ENCODE peak calls at places on chromosomes 3 and 15, in four cellular contexts. G is GM12891, E is K562, O is H1. K is an unnamed sample.

GRCh38 chr15:38479286-38479685 is 25.4 kb downstream of the FAM98B start:
- DNase-seq in G (no peak), E (no peak), O (no peak), K (no peak)

GRCh38 chr15:76866716-76867321 is 38.3 kb downstream of the SCAPER start:
- DNase-seq in G (no peak), E (no peak), O (no peak), K (no peak)

GRCh38 chr3:35291837-35292236 is 347.5 kb upstream of the ARPP21 start:
- DNase-seq in G (no peak), E (no peak), O (no peak), K (no peak)

GRCh38 chr3:138947303-138948121 is 495 bp downstream of the FOXL2NB start:
- DNase-seq in G (no peak), E (peak; percentile 66), O (peak; percentile 82), K (no peak)

GRCh38 chr3:125306620-125307019 is 68.5 kb downstream of the ZNF148 start:
- DNase-seq in G (no peak), E (no peak), O (no peak), K (no peak)

GRCh38 chr3:55202320-55202719 is 274.5 kb upstream of the LRTM1 start:
- DNase-seq in G (no peak), E (no peak), O (no peak), K (no peak)

GRCh38 chr3:28575748-28576589 is 227.3 kb upstream of the AZI2 start:
- DNase-seq in G (no peak), E (no peak), O (peak; percentile 84), K (no peak)

GRCh38 chr15:78146437-78147154 is 2.6 kb upstream of the IDH3A start:
- DNase-seq in G (no peak), E (no peak), O (no peak), K (no peak)

GRCh38 chr3:185164428-185165217 is 11.8 kb upstream of the C3orf70 start:
- DNase-seq in G (no peak), E (no peak), O (no peak), K (no peak)

GRCh38 chr15:41284425-41285177 is 47.8 kb downstream of the OIP5 start:
- DNase-seq in G (no peak), E (no peak), O (no peak), K (no peak)
- TF ChIP-seq TAF1 in G (peak; percentile 17), E (peak; percentile 20), O (no peak), K (no peak)

GRCh38 chr3:197552198-197552597 is 3.6 kb downstream of the BDH1 start:
- DNase-seq in G (no peak), E (no peak), O (no peak), K (no peak)

GRCh38 chr3:197554196-197554561 is 1.6 kb downstream of the BDH1 start:
- DNase-seq in G (no peak), E (no peak), O (no peak), K (no peak)

GRCh38 chr3:197558000-197558399 is 2.2 kb upstream of the BDH1 start:
- DNase-seq in G (no peak), E (no peak), O (no peak), K (no peak)

GRCh38 chr3:197554562-197555280 is 1.0 kb downstream of the BDH1 start:
- DNase-seq in G (peak; percentile 97), E (no peak), O (peak; percentile 96), K (peak; percentile 94)

DNA sequence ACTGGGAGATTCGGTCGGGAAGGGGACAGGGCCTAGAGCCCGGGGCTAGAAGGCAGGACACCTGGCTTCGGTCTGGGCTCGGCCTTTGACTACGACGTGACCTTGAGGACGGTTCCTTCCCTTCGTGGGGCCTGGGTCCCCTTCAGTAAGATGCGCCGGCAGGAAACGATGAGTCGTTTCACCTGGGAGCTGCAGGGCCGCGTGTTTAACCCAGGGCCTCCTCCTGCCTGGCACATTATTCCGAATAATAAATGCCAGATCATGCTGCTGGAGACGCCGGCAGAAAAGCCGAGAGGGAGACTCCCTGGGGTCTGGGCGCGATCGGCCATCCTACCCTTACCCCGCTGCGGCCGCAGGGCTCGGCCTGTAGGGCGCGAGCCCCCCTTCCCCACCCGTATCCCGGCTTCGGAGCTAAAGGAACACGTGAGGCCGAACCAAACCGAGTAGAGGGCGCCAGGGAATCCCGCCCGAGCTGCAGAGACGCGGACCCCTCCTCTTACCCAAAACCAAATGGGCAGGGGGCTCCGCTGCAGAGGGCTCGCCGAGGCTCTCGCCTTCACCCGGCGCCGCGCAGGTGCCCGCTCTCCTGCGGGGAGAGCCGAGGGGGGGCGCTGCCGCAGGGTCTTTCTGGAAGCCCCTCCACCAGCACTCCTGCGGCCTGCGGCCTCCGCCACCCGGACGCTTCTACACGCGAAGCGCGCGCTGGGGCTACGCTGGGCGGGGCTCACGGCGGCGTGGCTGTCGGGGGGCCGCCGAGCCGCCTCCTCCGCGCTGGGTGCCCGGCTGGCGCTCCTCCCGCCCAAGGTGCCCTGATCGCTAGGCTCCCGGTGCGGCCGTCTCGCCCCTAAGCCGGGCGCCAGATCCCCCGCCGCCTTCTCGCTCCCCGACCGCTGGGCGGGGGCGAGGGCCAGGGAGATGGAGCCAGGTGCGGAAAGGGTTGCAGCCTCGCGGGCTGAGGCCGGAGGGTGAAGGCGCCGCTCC is at the start of gene BDH1:
- DNase-seq in G (peak; percentile 68), E (no peak), O (peak; percentile 86), K (peak; percentile 56)
- TF ChIP-seq POLR2A in G (no peak), E (no peak), O (no peak), K (peak; percentile 79)

GRCh38 chr3:151283907-151284461 is 5.6 kb upstream of the P2RY14 start:
- DNase-seq in G (no peak), E (no peak), O (no peak), K (no peak)
- TF ChIP-seq POLR2AphosphoS5 in G (no peak), E (no peak), O (no peak), K (no peak)

GRCh38 chr15:42707068-42707467 is 29.9 kb downstream of the CDAN1 start:
- DNase-seq in G (no peak), E (no peak), O (no peak), K (no peak)
- TF ChIP-seq TAF1 in G (no peak), E (no peak), O (no peak), K (no peak)

DNA sequence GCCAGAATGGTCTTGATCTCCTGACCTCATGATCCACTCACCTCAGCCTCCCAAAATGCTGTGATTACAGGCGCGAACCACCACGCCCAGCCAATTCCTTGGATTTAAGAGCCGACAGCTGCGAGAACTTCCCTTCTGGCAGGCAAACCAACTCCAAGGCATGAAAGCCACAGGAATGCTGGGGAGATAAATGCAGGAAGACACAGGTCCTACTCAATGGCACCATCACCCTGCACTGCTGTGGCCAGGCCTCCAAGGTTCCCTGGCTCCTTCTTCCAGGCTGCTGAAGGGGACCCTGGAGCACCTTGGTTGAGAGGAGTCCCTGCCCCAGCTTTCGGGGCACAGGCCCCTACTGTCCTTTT is 98.7 kb upstream of the CHD2 start:
- DNase-seq in G (no peak), E (no peak), O (no peak), K (no peak)
- TF ChIP-seq POLR2A in G (no peak), E (peak; percentile 45), O (no peak), K (no peak)

GRCh38 chr3:98969295-98969694 is 67.8 kb upstream of the DCBLD2 start:
- DNase-seq in G (no peak), E (no peak), O (no peak), K (no peak)

GRCh38 chr3:98972720-98973119 is 71.2 kb upstream of the DCBLD2 start:
- DNase-seq in G (no peak), E (peak; percentile 24), O (no peak), K (no peak)

GRCh38 chr3:98974442-98974841 is 72.9 kb upstream of the DCBLD2 start:
- DNase-seq in G (no peak), E (no peak), O (no peak), K (no peak)

GRCh38 chr3:98971183-98971681 is 69.7 kb upstream of the DCBLD2 start:
- DNase-seq in G (no peak), E (no peak), O (no peak), K (no peak)

GRCh38 chr3:98972155-98972554 is 70.7 kb upstream of the DCBLD2 start:
- DNase-seq in G (no peak), E (no peak), O (no peak), K (no peak)
- TF ChIP-seq POLR2AphosphoS5 in G (no peak), E (no peak), O (no peak), K (no peak)

GRCh38 chr3:150412599-150413069 is 4.5 kb downstream of the TSC22D2 start:
- DNase-seq in G (no peak), E (no peak), O (no peak), K (no peak)
- TF ChIP-seq TAF1 in G (no peak), E (no peak), O (no peak), K (no peak)

DNA sequence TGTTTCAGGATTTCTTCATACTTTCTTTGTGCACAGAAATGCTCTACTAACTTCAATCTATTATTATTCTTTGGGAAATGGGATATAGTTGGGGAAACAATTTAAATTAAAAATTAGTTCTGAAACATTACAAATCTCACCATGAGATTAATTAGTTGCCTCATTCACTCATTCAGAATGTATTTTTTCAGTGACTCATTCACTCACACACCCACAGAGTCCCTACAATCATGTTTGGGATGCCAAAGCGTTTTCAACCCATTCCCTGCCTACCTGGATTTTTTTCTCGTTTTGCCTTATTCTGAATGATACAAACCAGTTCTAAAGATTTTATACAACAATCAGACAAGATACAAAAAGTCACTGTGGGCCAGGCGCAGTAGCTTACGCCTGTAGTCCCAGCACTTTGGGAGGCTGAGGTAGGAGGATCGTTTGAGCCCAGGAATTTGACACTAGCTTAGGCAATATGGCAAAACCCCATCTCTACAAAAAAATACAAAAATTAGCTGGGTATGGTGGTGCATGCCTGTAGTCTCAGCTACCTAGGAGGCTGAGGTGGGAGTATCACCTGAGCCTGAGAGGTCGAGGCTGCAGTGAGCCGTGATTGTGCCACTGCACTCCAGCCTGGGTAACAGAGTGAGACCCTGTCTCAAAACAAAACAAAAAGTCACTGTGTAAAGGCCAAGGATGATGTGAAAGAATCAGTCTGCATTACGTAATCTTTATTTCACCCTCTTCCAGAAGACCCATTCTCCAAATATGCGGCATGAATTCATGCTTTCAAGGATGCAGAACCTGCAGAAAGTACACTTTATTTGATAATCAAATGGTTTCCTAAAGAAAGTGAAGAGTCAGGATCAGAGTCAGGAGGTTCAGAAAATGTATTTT is 34.8 kb upstream of the ARHGEF3 start:
- DNase-seq in G (no peak), E (no peak), O (no peak), K (no peak)
- TF ChIP-seq POLR2A in G (no peak), E (no peak), O (no peak), K (no peak)

DNA sequence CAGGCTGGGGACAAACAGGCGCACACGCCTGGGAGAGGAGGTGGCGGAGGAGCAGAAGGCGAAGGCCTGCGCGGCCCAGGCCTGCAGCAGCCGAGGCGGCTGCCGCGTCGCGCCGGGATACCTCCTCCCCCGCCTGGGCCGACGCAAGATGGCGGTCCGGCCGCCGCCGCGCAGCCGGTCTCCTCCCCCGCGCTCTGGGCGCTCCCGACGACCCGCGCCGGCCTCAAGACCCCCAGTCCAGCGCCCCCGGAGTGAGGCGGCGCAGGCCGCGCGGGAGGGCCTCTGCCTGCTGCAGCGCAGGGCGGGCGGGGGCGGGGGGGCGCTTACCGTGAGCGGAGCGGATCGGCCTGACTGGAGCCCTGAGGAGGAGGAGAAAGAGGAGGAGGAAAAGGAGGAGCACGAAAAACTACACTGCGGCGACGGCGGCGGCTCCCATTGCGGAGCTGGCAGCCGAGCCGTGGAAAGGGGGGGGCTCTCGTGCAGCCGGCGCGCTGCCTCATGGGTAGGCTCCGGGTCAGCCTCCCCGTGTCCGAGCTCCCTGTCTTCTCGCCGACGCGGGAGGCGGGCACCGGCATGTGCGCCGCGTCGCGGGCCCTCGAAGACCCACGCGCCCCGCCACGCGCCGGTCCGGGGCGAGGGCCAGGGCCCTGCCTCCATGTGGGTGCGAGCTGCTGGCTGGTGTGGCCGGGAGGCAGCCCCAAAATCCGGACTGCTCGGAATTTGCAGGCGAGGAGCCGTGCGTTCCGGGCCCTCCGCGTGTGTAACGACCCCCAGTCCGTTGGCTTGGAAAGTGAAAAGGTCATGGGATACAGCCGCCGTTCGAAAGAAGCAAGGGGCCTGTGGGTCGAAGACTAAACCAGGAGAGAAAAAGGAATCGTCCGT is at the start of gene ZNF280D:
- DNase-seq in G (peak; percentile 63), E (peak; percentile 87), O (peak; percentile 82), K (peak; percentile 62)
- TF ChIP-seq POLR2AphosphoS5 in G (no peak), E (peak; percentile 23), O (peak; percentile 75), K (peak; percentile 45)